ENCODE peak calls at places on chromosomes 13 and 19, in eight cellular contexts. X is upper lobe of right lung; B is T-helper 2 cell; O is heart left ventricle; D is stimulated activated CD4-positive, alpha-beta T cell treated with anti-CD3 and anti-CD28 coated beads, Interleukin-1b, Interleukin-23, amount 100 ng/mL, for 48 hours; Z is stimulated activated CD8-positive, alpha-beta memory T cell treated with anti-CD3 and anti-CD28 coated beads, Interleukin-7, amount 100 ng/mL, for 1 hour; S is WTC11; W is NCI-H1105. F is an unnamed sample.

GRCh38 chr19:45090598-45090997 is 2.4 kb upstream of the PPP1R37 start:
- DNase-seq in D (no peak), Z (no peak), B (no peak), W (no peak), X (no peak), O (no peak), S (no peak), F (no peak)

GRCh38 chr13:61954092-61954491 is 538.4 kb upstream of the PCDH20 start:
- DNase-seq in W (peak), B (no peak), O (no peak), X (no peak), Z (no peak), S (no peak), D (no peak), F (peak)

GRCh38 chr19:3285647-3286176 is 61.3 kb downstream of the CELF5 start:
- DNase-seq in Z (no peak), D (no peak), O (no peak), X (peak), B (peak), S (no peak), W (no peak), F (no peak)

GRCh38 chr19:14425696-14426138 is 6.6 kb upstream of the DDX39A start:
- DNase-seq in D (no peak), Z (no peak), X (no peak), B (no peak), O (no peak), S (no peak), W (no peak), F (peak)

GRCh38 chr13:95641291-95641811 is 3.2 kb downstream of the DZIP1 start:
- DNase-seq in Z (no peak), S (peak), O (peak), B (no peak), W (peak), X (no peak), D (no peak), F (peak)

GRCh38 chr19:12774588-12775555 is at the start of gene HOOK2:
- DNase-seq in W (peak), B (no peak), Z (no peak), S (peak), O (peak), D (no peak), X (peak), F (no peak)

GRCh38 chr13:41054919-41055619 is 6.2 kb upstream of the WBP4 start:
- DNase-seq in D (no peak), B (peak), W (no peak), Z (no peak), O (no peak), S (no peak), X (no peak), F (no peak)

GRCh38 chr13:42990147-42990990 is 1.7 kb downstream of the EPSTI1 start:
- DNase-seq in W (peak), D (no peak), B (peak), S (no peak), Z (no peak), O (no peak), X (no peak), F (peak)

GRCh38 chr13:113921763-113922162 is 52.1 kb downstream of the C13orf46 start:
- DNase-seq in X (no peak), B (no peak), O (no peak), Z (no peak), W (no peak), D (no peak), S (no peak), F (no peak)

GRCh38 chr19:41997121-41997850 is 3.3 kb upstream of the ATP1A3 start:
- DNase-seq in S (peak), X (no peak), D (no peak), W (no peak), Z (peak), O (no peak), B (peak), F (peak)

GRCh38 chr13:75255159-75255558 is 226.8 kb downstream of the TBC1D4 start:
- DNase-seq in X (no peak), Z (no peak), S (no peak), O (no peak), B (no peak), D (no peak), W (no peak), F (no peak)

GRCh38 chr13:44337581-44337980 is 36.0 kb upstream of the SERP2 start:
- DNase-seq in D (no peak), B (no peak), S (no peak), W (no peak), Z (no peak), X (no peak), O (no peak), F (no peak)

GRCh38 chr19:17718988-17719711 is at the start of gene MAP1S:
- DNase-seq in D (peak), O (peak), Z (peak), X (peak), B (peak), S (peak), W (peak), F (peak)

GRCh38 chr13:66237411-66238062 is 992.6 kb downstream of the PCDH9 start:
- DNase-seq in O (no peak), B (no peak), S (no peak), Z (no peak), D (no peak), W (no peak), X (no peak), F (no peak)

GRCh38 chr13:110486061-110486780 is 75.3 kb downstream of the RAB20 start:
- DNase-seq in B (no peak), O (no peak), W (no peak), X (no peak), D (no peak), Z (no peak), S (no peak), F (no peak)

GRCh38 chr19:31693870-31694269 is 344.6 kb upstream of the TSHZ3 start:
- DNase-seq in W (no peak), X (no peak), D (no peak), Z (no peak), S (no peak), O (no peak), B (no peak), F (no peak)

GRCh38 chr19:35066691-35067563 is 25.4 kb downstream of the HPN start:
- DNase-seq in S (peak), W (peak), X (peak), D (peak), O (peak), Z (peak), B (peak), F (peak)

GRCh38 chr19:15159251-15159650 is 41.5 kb downstream of the NOTCH3 start:
- DNase-seq in X (no peak), D (no peak), O (no peak), Z (no peak), B (no peak), S (no peak), W (no peak), F (no peak)

GRCh38 chr19:7486923-7487322 is 1.9 kb downstream of the PEX11G start:
- DNase-seq in X (no peak), S (no peak), D (no peak), O (no peak), Z (no peak), B (no peak), W (no peak), F (no peak)

GRCh38 chr19:45484273-45484945 is 12.4 kb downstream of the RTN2 start:
- DNase-seq in W (no peak), B (no peak), S (no peak), D (no peak), X (no peak), Z (no peak), O (no peak), F (no peak)

GRCh38 chr19:1780272-1780957 is 27.1 kb downstream of the ONECUT3 start:
- DNase-seq in D (no peak), X (no peak), B (no peak), O (no peak), S (no peak), W (no peak), Z (no peak), F (peak)

GRCh38 chr13:95059306-95059705 is 241.9 kb downstream of the ABCC4 start:
- DNase-seq in X (no peak), Z (no peak), O (no peak), S (peak), D (no peak), B (no peak), W (no peak), F (no peak)

GRCh38 chr13:48730971-48731658 is 77.4 kb downstream of the CYSLTR2 start:
- DNase-seq in B (peak), S (peak), X (no peak), O (no peak), D (no peak), W (no peak), Z (no peak), F (peak)

GRCh38 chr13:39930060-39930459 is 274.6 kb downstream of the COG6 start:
- DNase-seq in O (no peak), D (no peak), S (no peak), W (no peak), B (peak), Z (no peak), X (no peak), F (no peak)

GRCh38 chr13:62085832-62086231 is 670.2 kb upstream of the PCDH20 start:
- DNase-seq in O (no peak), D (no peak), Z (no peak), W (no peak), X (no peak), S (no peak), B (no peak), F (no peak)

GRCh38 chr19:41192574-41193419 is at the start of gene CYP2S1:
- DNase-seq in Z (no peak), B (peak), D (no peak), S (peak), X (peak), O (no peak), W (no peak), F (peak)

GRCh38 chr19:7829561-7830271 is at the start of gene EVI5L:
- DNase-seq in D (peak), O (peak), S (peak), B (peak), W (peak), Z (peak), X (peak), F (peak)

GRCh38 chr13:113083402-113084061 is 22.1 kb upstream of the F7 start:
- DNase-seq in D (no peak), X (peak), O (peak), S (no peak), B (no peak), Z (no peak), W (peak), F (no peak)

GRCh38 chr19:6976197-6976596 is 45.0 kb downstream of the MBD3L2B start:
- DNase-seq in O (no peak), D (no peak), Z (no peak), X (no peak), W (no peak), B (no peak), S (no peak), F (no peak)

GRCh38 chr13:25319781-25320180 is 18.4 kb downstream of the NUP58 start:
- DNase-seq in D (no peak), B (no peak), S (no peak), W (no peak), Z (no peak), X (no peak), O (no peak), F (peak)

GRCh38 chr19:44625531-44626066 is 12.2 kb downstream of the IGSF23 start:
- DNase-seq in S (no peak), W (no peak), D (no peak), B (no peak), Z (no peak), O (no peak), X (no peak), F (no peak)

GRCh38 chr13:114106526-114106925 is 25.9 kb downstream of the RASA3 start:
- DNase-seq in O (no peak), D (no peak), W (no peak), B (no peak), S (no peak), Z (no peak), X (peak), F (no peak)

GRCh38 chr19:2618611-2619010 is 83.9 kb downstream of the GNG7 start:
- DNase-seq in X (peak), O (peak), W (no peak), S (no peak), B (peak), Z (peak), D (peak), F (no peak)

GRCh38 chr13:32476021-32476731 is 48.2 kb upstream of the N4BP2L1 start:
- DNase-seq in D (no peak), Z (no peak), O (no peak), X (no peak), W (no peak), S (no peak), B (no peak), F (no peak)

GRCh38 chr13:114319441-114319871 is 5.2 kb downstream of the CHAMP1 start:
- DNase-seq in O (no peak), X (no peak), D (no peak), B (no peak), W (no peak), Z (no peak), S (no peak), F (peak)

GRCh38 chr19:5403968-5404640 is 51.1 kb upstream of the ZNRF4 start:
- DNase-seq in W (no peak), B (peak), X (peak), S (peak), D (peak), Z (peak), O (peak), F (peak)

GRCh38 chr13:51287758-51288157 is 51.7 kb upstream of the SERPINE3 start:
- DNase-seq in D (no peak), O (no peak), Z (no peak), S (no peak), W (no peak), X (no peak), B (no peak), F (no peak)

F was measured in fibroblast of villous mesenchyme.